ENCODE peak calls at places on chromosomes 11 and 22, in seven cellular contexts. One of them, this sample, is unnamed.

GRCh38 chr11:28697920-28698827 is 590.0 kb downstream of the METTL15 start:
- DNase-seq in fibroblast of lung: peak; percentile 30
- DNase-seq in HCT116: peak; percentile 46
- DNase-seq in MM.1S: peak; percentile 34
- DNase-seq in PC-9: no peak
- DNase-seq in transverse colon: peak; percentile 36
- DNase-seq in heart right ventricle: peak; percentile 49
- DNase-seq in this sample: peak; percentile 28

GRCh38 chr11:12258451-12258850 is 118.9 kb upstream of the PARVA start:
- DNase-seq in fibroblast of lung: peak; percentile 70
- DNase-seq in HCT116: no peak
- DNase-seq in MM.1S: no peak
- DNase-seq in PC-9: peak; percentile 82
- DNase-seq in transverse colon: no peak
- DNase-seq in heart right ventricle: no peak
- DNase-seq in this sample: no peak

GRCh38 chr11:66958956-66959274 is 732 bp upstream of the PC start:
- DNase-seq in fibroblast of lung: no peak
- DNase-seq in HCT116: no peak
- DNase-seq in MM.1S: no peak
- DNase-seq in PC-9: no peak
- DNase-seq in transverse colon: no peak
- DNase-seq in heart right ventricle: no peak
- DNase-seq in this sample: no peak

GRCh38 chr22:39825661-39826102 is 67.9 kb downstream of the ENTHD1 start:
- DNase-seq in fibroblast of lung: no peak
- DNase-seq in HCT116: no peak
- DNase-seq in MM.1S: peak; percentile 53
- DNase-seq in PC-9: no peak
- DNase-seq in transverse colon: no peak
- DNase-seq in heart right ventricle: no peak
- DNase-seq in this sample: no peak

GRCh38 chr11:118998822-118999221 is 884 bp downstream of the CENATAC start:
- DNase-seq in fibroblast of lung: peak; percentile 89
- DNase-seq in HCT116: peak; percentile 74
- DNase-seq in MM.1S: no peak
- DNase-seq in PC-9: peak; percentile 92
- DNase-seq in transverse colon: no peak
- DNase-seq in heart right ventricle: no peak
- DNase-seq in this sample: no peak

GRCh38 chr11:11786771-11787170 is 55.0 kb upstream of the USP47 start:
- DNase-seq in fibroblast of lung: peak; percentile 20
- DNase-seq in HCT116: no peak
- DNase-seq in MM.1S: peak; percentile 37
- DNase-seq in PC-9: no peak
- DNase-seq in transverse colon: no peak
- DNase-seq in heart right ventricle: no peak
- DNase-seq in this sample: no peak

GRCh38 chr11:117817213-117818035 is 7.1 kb downstream of the FXYD2 start:
- DNase-seq in fibroblast of lung: peak; percentile 55
- DNase-seq in HCT116: peak; percentile 63
- DNase-seq in MM.1S: peak; percentile 79
- DNase-seq in PC-9: peak; percentile 54
- DNase-seq in transverse colon: peak; percentile 88
- DNase-seq in heart right ventricle: peak; percentile 83
- DNase-seq in this sample: peak; percentile 83

GRCh38 chr22:23709107-23709506 is 18.3 kb downstream of the RGL4 start:
- DNase-seq in fibroblast of lung: peak; percentile 31
- DNase-seq in HCT116: no peak
- DNase-seq in MM.1S: no peak
- DNase-seq in PC-9: no peak
- DNase-seq in transverse colon: no peak
- DNase-seq in heart right ventricle: no peak
- DNase-seq in this sample: no peak

GRCh38 chr11:30586251-30587144 is at the start of gene MPPED2:
- DNase-seq in fibroblast of lung: no peak
- DNase-seq in HCT116: no peak
- DNase-seq in MM.1S: peak; percentile 56
- DNase-seq in PC-9: no peak
- DNase-seq in transverse colon: peak; percentile 25
- DNase-seq in heart right ventricle: peak; percentile 57
- DNase-seq in this sample: peak; percentile 47

GRCh38 chr11:123056835-123057491 is 5.0 kb downstream of the HSPA8 start:
- DNase-seq in fibroblast of lung: no peak
- DNase-seq in HCT116: no peak
- DNase-seq in MM.1S: no peak
- DNase-seq in PC-9: no peak
- DNase-seq in transverse colon: no peak
- DNase-seq in heart right ventricle: no peak
- DNase-seq in this sample: no peak

GRCh38 chr11:75429902-75430691 is 2.9 kb downstream of the KLHL35 start:
- DNase-seq in fibroblast of lung: peak; percentile 78
- DNase-seq in HCT116: no peak
- DNase-seq in MM.1S: no peak
- DNase-seq in PC-9: no peak
- DNase-seq in transverse colon: peak; percentile 71
- DNase-seq in heart right ventricle: peak; percentile 33
- DNase-seq in this sample: peak; percentile 80

GRCh38 chr22:47396105-47396504 is 633.7 kb downstream of the TBC1D22A start:
- DNase-seq in fibroblast of lung: no peak
- DNase-seq in HCT116: no peak
- DNase-seq in MM.1S: no peak
- DNase-seq in PC-9: no peak
- DNase-seq in transverse colon: no peak
- DNase-seq in heart right ventricle: no peak
- DNase-seq in this sample: no peak

GRCh38 chr22:47395481-47395880 is 633.0 kb downstream of the TBC1D22A start:
- DNase-seq in fibroblast of lung: peak; percentile 19
- DNase-seq in HCT116: no peak
- DNase-seq in MM.1S: no peak
- DNase-seq in PC-9: no peak
- DNase-seq in transverse colon: no peak
- DNase-seq in heart right ventricle: no peak
- DNase-seq in this sample: no peak

GRCh38 chr22:47396515-47396914 is 634.1 kb downstream of the TBC1D22A start:
- DNase-seq in fibroblast of lung: no peak
- DNase-seq in HCT116: no peak
- DNase-seq in MM.1S: no peak
- DNase-seq in PC-9: no peak
- DNase-seq in transverse colon: no peak
- DNase-seq in heart right ventricle: no peak
- DNase-seq in this sample: no peak

GRCh38 chr22:47393191-47393590 is 630.7 kb downstream of the TBC1D22A start:
- DNase-seq in fibroblast of lung: no peak
- DNase-seq in HCT116: no peak
- DNase-seq in MM.1S: no peak
- DNase-seq in PC-9: no peak
- DNase-seq in transverse colon: no peak
- DNase-seq in heart right ventricle: no peak
- DNase-seq in this sample: no peak

GRCh38 chr22:47394504-47395440 is 632.3 kb downstream of the TBC1D22A start:
- DNase-seq in fibroblast of lung: peak; percentile 3
- DNase-seq in HCT116: no peak
- DNase-seq in MM.1S: no peak
- DNase-seq in PC-9: no peak
- DNase-seq in transverse colon: no peak
- DNase-seq in heart right ventricle: no peak
- DNase-seq in this sample: no peak
- H3K9me3 ChIP-seq in fibroblast of lung: no peaks in the 10 kb centered on the region
- H3K9me3 ChIP-seq in HCT116: no peaks in the 10 kb centered on the region
- H3K9me3 ChIP-seq in MM.1S: no peaks in the 10 kb centered on the region
- H3K9me3 ChIP-seq in PC-9: no peaks in the 10 kb centered on the region
- H3K9me3 ChIP-seq in transverse colon: no peaks in the 10 kb centered on the region
- H3K9me3 ChIP-seq in heart right ventricle: no peaks in the 10 kb centered on the region
- H3K9me3 ChIP-seq in this sample: no peaks in the 10 kb centered on the region

GRCh38 chr22:20015187-20015625 is 1.4 kb downstream of the ARVCF start:
- DNase-seq in fibroblast of lung: no peak
- DNase-seq in HCT116: no peak
- DNase-seq in MM.1S: no peak
- DNase-seq in PC-9: no peak
- DNase-seq in transverse colon: no peak
- DNase-seq in heart right ventricle: no peak
- DNase-seq in this sample: no peak
- H3K4me1 ChIP-seq in fibroblast of lung: no peaks in the 10 kb centered on the region
- H3K4me1 ChIP-seq in HCT116: peaks cover 18% of the 10 kb centered on the region
- H3K4me1 ChIP-seq in MM.1S: peaks cover under 1% of the 10 kb centered on the region
- H3K4me1 ChIP-seq in PC-9: no peaks in the 10 kb centered on the region
- H3K4me1 ChIP-seq in transverse colon: peaks cover 14% of the 10 kb centered on the region
- H3K4me1 ChIP-seq in heart right ventricle: peaks cover 26% of the 10 kb centered on the region
- H3K4me1 ChIP-seq in this sample: peaks cover 24% of the 10 kb centered on the region

GRCh38 chr11:9745411-9746211 is 81.7 kb downstream of the SWAP70 start:
- DNase-seq in fibroblast of lung: no peak
- DNase-seq in HCT116: no peak
- DNase-seq in MM.1S: no peak
- DNase-seq in PC-9: no peak
- DNase-seq in transverse colon: no peak
- DNase-seq in heart right ventricle: no peak
- DNase-seq in this sample: no peak
- H3K4me3 ChIP-seq in fibroblast of lung: no peak overlapping the region
- H3K4me3 ChIP-seq in HCT116: no peak overlapping the region
- H3K4me3 ChIP-seq in MM.1S: no peak overlapping the region
- H3K4me3 ChIP-seq in PC-9: no peak overlapping the region
- H3K4me3 ChIP-seq in transverse colon: no peak overlapping the region
- H3K4me3 ChIP-seq in heart right ventricle: no peak overlapping the region
- H3K4me3 ChIP-seq in this sample: no peak overlapping the region

GRCh38 chr11:125802387-125802786 is 14.5 kb downstream of the PATE3 start:
- DNase-seq in fibroblast of lung: no peak
- DNase-seq in HCT116: no peak
- DNase-seq in MM.1S: no peak
- DNase-seq in PC-9: no peak
- DNase-seq in transverse colon: no peak
- DNase-seq in heart right ventricle: no peak
- DNase-seq in this sample: no peak

GRCh38 chr11:125797641-125798040 is 9.7 kb downstream of the PATE3 start:
- DNase-seq in fibroblast of lung: no peak
- DNase-seq in HCT116: no peak
- DNase-seq in MM.1S: no peak
- DNase-seq in PC-9: no peak
- DNase-seq in transverse colon: no peak
- DNase-seq in heart right ventricle: no peak
- DNase-seq in this sample: no peak

GRCh38 chr11:125799808-125800207 is 11.9 kb downstream of the PATE3 start:
- DNase-seq in fibroblast of lung: no peak
- DNase-seq in HCT116: no peak
- DNase-seq in MM.1S: no peak
- DNase-seq in PC-9: no peak
- DNase-seq in transverse colon: no peak
- DNase-seq in heart right ventricle: no peak
- DNase-seq in this sample: no peak
- H3K9me3 ChIP-seq in fibroblast of lung: no peaks in the 10 kb centered on the region
- H3K9me3 ChIP-seq in HCT116: no peaks in the 10 kb centered on the region
- H3K9me3 ChIP-seq in MM.1S: no peaks in the 10 kb centered on the region
- H3K9me3 ChIP-seq in PC-9: no peaks in the 10 kb centered on the region
- H3K9me3 ChIP-seq in transverse colon: peaks cover 14% of the 10 kb centered on the region
- H3K9me3 ChIP-seq in heart right ventricle: peaks cover 57% of the 10 kb centered on the region
- H3K9me3 ChIP-seq in this sample: peaks cover 34% of the 10 kb centered on the region

DNA sequence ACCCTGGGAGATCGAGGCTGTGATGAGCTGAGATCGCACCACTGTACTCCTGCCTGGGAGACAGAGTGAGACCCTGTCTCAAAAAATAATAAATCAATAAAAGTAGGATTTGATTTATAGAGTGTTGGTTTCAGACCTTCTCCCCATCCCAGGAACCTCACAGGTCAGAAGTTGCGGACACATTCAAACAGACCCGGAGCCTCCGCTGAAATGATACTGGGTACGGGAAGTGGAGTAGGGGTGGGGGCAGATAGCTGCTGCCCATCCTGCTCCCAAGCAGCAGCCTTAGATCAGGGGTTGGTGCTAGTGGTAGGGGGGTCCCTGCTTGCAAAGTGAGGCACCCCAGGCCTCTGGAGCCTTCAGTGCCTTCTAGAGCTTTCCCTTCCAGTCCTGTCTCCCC is 7.8 kb downstream of the PRDM11 start:
- DNase-seq in fibroblast of lung: no peak
- DNase-seq in HCT116: no peak
- DNase-seq in MM.1S: no peak
- DNase-seq in PC-9: no peak
- DNase-seq in transverse colon: no peak
- DNase-seq in heart right ventricle: no peak
- DNase-seq in this sample: no peak
- H3K4me1 ChIP-seq in fibroblast of lung: no peaks in the 10 kb centered on the region
- H3K4me1 ChIP-seq in HCT116: no peaks in the 10 kb centered on the region
- H3K4me1 ChIP-seq in MM.1S: no peaks in the 10 kb centered on the region
- H3K4me1 ChIP-seq in PC-9: no peaks in the 10 kb centered on the region
- H3K4me1 ChIP-seq in transverse colon: peaks cover 15% of the 10 kb centered on the region
- H3K4me1 ChIP-seq in heart right ventricle: peaks cover 31% of the 10 kb centered on the region
- H3K4me1 ChIP-seq in this sample: peaks cover 13% of the 10 kb centered on the region

GRCh38 chr11:101583180-101584128 is at the start of gene TRPC6:
- DNase-seq in fibroblast of lung: peak; percentile 11
- DNase-seq in HCT116: no peak
- DNase-seq in MM.1S: no peak
- DNase-seq in PC-9: no peak
- DNase-seq in transverse colon: peak; percentile 11
- DNase-seq in heart right ventricle: no peak
- DNase-seq in this sample: no peak
- H3K4me3 ChIP-seq in fibroblast of lung: peak within 1 kb of the TSS; percentile 54
- H3K4me3 ChIP-seq in HCT116: no peak within 1 kb of the TSS
- H3K4me3 ChIP-seq in MM.1S: no peak within 1 kb of the TSS
- H3K4me3 ChIP-seq in PC-9: no peak within 1 kb of the TSS
- H3K4me3 ChIP-seq in transverse colon: peak within 1 kb of the TSS; percentile 45
- H3K4me3 ChIP-seq in heart right ventricle: peak within 1 kb of the TSS; percentile 61
- H3K4me3 ChIP-seq in this sample: peak within 1 kb of the TSS; percentile 58

GRCh38 chr11:70842256-70842655 is 410.1 kb downstream of the SHANK2 start:
- DNase-seq in fibroblast of lung: no peak
- DNase-seq in HCT116: no peak
- DNase-seq in MM.1S: no peak
- DNase-seq in PC-9: no peak
- DNase-seq in transverse colon: no peak
- DNase-seq in heart right ventricle: no peak
- DNase-seq in this sample: no peak
- H3K9me3 ChIP-seq in fibroblast of lung: no peaks in the 10 kb centered on the region
- H3K9me3 ChIP-seq in HCT116: no peaks in the 10 kb centered on the region
- H3K9me3 ChIP-seq in MM.1S: no peaks in the 10 kb centered on the region
- H3K9me3 ChIP-seq in PC-9: no peaks in the 10 kb centered on the region
- H3K9me3 ChIP-seq in transverse colon: no peaks in the 10 kb centered on the region
- H3K9me3 ChIP-seq in heart right ventricle: peaks cover 1% of the 10 kb centered on the region
- H3K9me3 ChIP-seq in this sample: no peaks in the 10 kb centered on the region

DNA sequence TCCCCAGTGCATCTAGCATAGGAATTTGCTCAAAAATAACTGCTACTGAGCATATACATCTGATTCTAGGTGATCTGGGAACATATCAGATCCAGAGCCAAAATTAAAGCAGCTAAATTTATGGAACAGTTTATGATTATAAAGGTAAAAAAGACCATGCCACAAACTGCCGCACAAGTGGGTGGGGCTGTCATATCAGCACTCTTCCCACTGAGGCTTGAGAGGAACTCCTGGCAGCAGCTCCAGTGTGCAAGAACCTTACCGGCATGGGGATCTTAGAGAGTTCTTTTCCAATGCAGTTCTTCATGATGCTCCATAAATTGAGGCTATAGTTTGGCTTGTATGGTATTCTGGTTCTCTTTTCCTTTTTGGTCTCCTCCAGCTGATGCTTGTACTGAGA is 15.3 kb downstream of the OSBP start:
- DNase-seq in fibroblast of lung: no peak
- DNase-seq in HCT116: no peak
- DNase-seq in MM.1S: no peak
- DNase-seq in PC-9: no peak
- DNase-seq in transverse colon: no peak
- DNase-seq in heart right ventricle: no peak
- DNase-seq in this sample: no peak
- H3K4me1 ChIP-seq in fibroblast of lung: no peaks in the 10 kb centered on the region
- H3K4me1 ChIP-seq in HCT116: no peaks in the 10 kb centered on the region
- H3K4me1 ChIP-seq in MM.1S: no peaks in the 10 kb centered on the region
- H3K4me1 ChIP-seq in PC-9: no peaks in the 10 kb centered on the region
- H3K4me1 ChIP-seq in transverse colon: no peaks in the 10 kb centered on the region
- H3K4me1 ChIP-seq in heart right ventricle: no peaks in the 10 kb centered on the region
- H3K4me1 ChIP-seq in this sample: peaks cover 13% of the 10 kb centered on the region

This sample was measured in psoas muscle.